ENCODE peak calls at places on chromosomes 11 and 22, in eight cellular contexts. L is M059J; C is RWPE1; J is activated naive CD8-positive, alpha-beta T cell treated with anti-CD3 and anti-CD28 coated beads, Interleukin-2, amount 50 U/mL, for 16 hours; I is WTC11; Y is stimulated activated CD8-positive, alpha-beta memory T cell treated with anti-CD3 and anti-CD28 coated beads, Interleukin-12 subunit alpha, Interleukin-12 subunit beta, amount 100 ng/mL, for 1 hour; O is AG04450; X is esophagus muscularis mucosa. M is an unnamed sample.

GRCh38 chr22:26671317-26672059 is 14.1 kb downstream of the MIAT start:
- DNase-seq in L (no peak), C (peak; percentile 43), J (peak; percentile 26), I (no peak), Y (peak; percentile 60), O (no peak), X (no peak), M (no peak)

GRCh38 chr22:46797355-46797754 is 34.9 kb downstream of the TBC1D22A start:
- DNase-seq in L (no peak), C (peak; percentile 34), J (no peak), I (no peak), Y (no peak), O (no peak), X (no peak), M (peak; percentile 40)

GRCh38 chr11:64121637-64122410 is 44.1 kb downstream of the MACROD1 start:
- DNase-seq in L (peak; percentile 94), C (peak; percentile 54), J (no peak), I (no peak), Y (no peak), O (peak; percentile 76), X (no peak), M (peak; percentile 94)

GRCh38 chr11:2539761-2540520 is 95.1 kb downstream of the KCNQ1 start:
- DNase-seq in L (no peak), C (no peak), J (no peak), I (no peak), Y (no peak), O (no peak), X (no peak), M (no peak)

GRCh38 chr11:43853766-43854165 is 26.9 kb upstream of the ALKBH3 start:
- DNase-seq in L (no peak), C (no peak), J (no peak), I (no peak), Y (no peak), O (no peak), X (no peak), M (no peak)

GRCh38 chr22:47048123-47049077 is 285.9 kb downstream of the TBC1D22A start:
- DNase-seq in L (no peak), C (no peak), J (no peak), I (no peak), Y (no peak), O (no peak), X (no peak), M (no peak)

GRCh38 chr11:45145421-45146071 is 893 bp upstream of the PRDM11 start:
- DNase-seq in L (peak; percentile 46), C (no peak), J (no peak), I (peak; percentile 83), Y (no peak), O (no peak), X (peak; percentile 72), M (peak; percentile 17)

GRCh38 chr22:48356731-48357130 is 1470.9 kb downstream of the BRD1 start:
- DNase-seq in L (no peak), C (no peak), J (no peak), I (no peak), Y (no peak), O (no peak), X (no peak), M (no peak)